ENCODE peak calls at places on chromosome 20, in four cellular contexts. One of them, this sample, is unnamed.
A peak's percentile ranks its signal among the peaks of the same experiment; 100 is the strongest.

GRCh38 chr20:11443382-11444119 is 474.1 kb upstream of the BTBD3 start:
- DNase-seq in putamen: no peak
- DNase-seq in SW 1271: no peak
- DNase-seq in WERI-Rb-1: no peak
- DNase-seq in this sample: no peak

GRCh38 chr20:50368813-50369224 is 141.4 kb upstream of the PTPN1 start:
- DNase-seq in WERI-Rb-1: no peak
- DNase-seq in putamen: no peak
- DNase-seq in SW 1271: no peak
- DNase-seq in this sample: no peak

GRCh38 chr20:20956586-20956985 is 149.6 kb downstream of the LINC00237 start:
- DNase-seq in WERI-Rb-1: no peak
- DNase-seq in SW 1271: no peak
- DNase-seq in putamen: peak; percentile 71
- DNase-seq in this sample: no peak

GRCh38 chr20:64035066-64035932 is 683 bp upstream of the C20orf204 start:
- DNase-seq in SW 1271: no peak
- DNase-seq in putamen: no peak
- DNase-seq in WERI-Rb-1: no peak
- DNase-seq in this sample: no peak

GRCh38 chr20:34689486-34689885 is 12.6 kb upstream of the PIGU start:
- DNase-seq in SW 1271: no peak
- DNase-seq in putamen: no peak
- DNase-seq in WERI-Rb-1: no peak
- DNase-seq in this sample: no peak

GRCh38 chr20:2708073-2708415 is 15.5 kb downstream of the EBF4 start:
- DNase-seq in WERI-Rb-1: peak; percentile 82
- DNase-seq in SW 1271: no peak
- DNase-seq in putamen: no peak
- DNase-seq in this sample: no peak

GRCh38 chr20:348972-349841 is 2.3 kb downstream of the NRSN2 start:
- DNase-seq in SW 1271: no peak
- DNase-seq in WERI-Rb-1: no peak
- DNase-seq in putamen: no peak
- DNase-seq in this sample: no peak

GRCh38 chr20:38498909-38499308 is 26.3 kb downstream of the RALGAPB start:
- DNase-seq in putamen: no peak
- DNase-seq in WERI-Rb-1: no peak
- DNase-seq in SW 1271: no peak
- DNase-seq in this sample: no peak

GRCh38 chr20:3781153-3781910 is at the start of gene SPEF1:
- DNase-seq in putamen: peak; percentile 92
- DNase-seq in WERI-Rb-1: peak; percentile 90
- DNase-seq in SW 1271: peak; percentile 98
- DNase-seq in this sample: peak; percentile 90

GRCh38 chr20:19802492-19803158 is 44.6 kb downstream of the RIN2 start:
- DNase-seq in SW 1271: peak; percentile 42
- DNase-seq in WERI-Rb-1: peak; percentile 45
- DNase-seq in putamen: no peak
- DNase-seq in this sample: peak; percentile 18

GRCh38 chr20:33812673-33813462 is 1.7 kb downstream of the CHMP4B start:
- DNase-seq in SW 1271: peak; percentile 55
- DNase-seq in putamen: no peak
- DNase-seq in WERI-Rb-1: no peak
- DNase-seq in this sample: peak; percentile 21

GRCh38 chr20:59623133-59623532 is 18.8 kb downstream of the PHACTR3 start:
- DNase-seq in SW 1271: no peak
- DNase-seq in putamen: no peak
- DNase-seq in WERI-Rb-1: no peak
- DNase-seq in this sample: no peak

GRCh38 chr20:19688031-19688806 is 69.8 kb upstream of the RIN2 start:
- DNase-seq in SW 1271: peak; percentile 78
- DNase-seq in WERI-Rb-1: peak; percentile 68
- DNase-seq in putamen: peak; percentile 68
- DNase-seq in this sample: peak; percentile 81

GRCh38 chr20:50513169-50514034 is 3.2 kb downstream of the PTPN1 start:
- DNase-seq in SW 1271: peak; percentile 72
- DNase-seq in putamen: peak; percentile 23
- DNase-seq in WERI-Rb-1: no peak
- DNase-seq in this sample: peak; percentile 73

GRCh38 chr20:46494077-46494476 is 19.3 kb downstream of the ZNF334 start:
- DNase-seq in WERI-Rb-1: no peak
- DNase-seq in SW 1271: no peak
- DNase-seq in putamen: no peak
- DNase-seq in this sample: no peak

GRCh38 chr20:34302312-34302722 is 838 bp downstream of the AHCY start:
- DNase-seq in WERI-Rb-1: no peak
- DNase-seq in putamen: no peak
- DNase-seq in SW 1271: peak; percentile 80
- DNase-seq in this sample: peak; percentile 35

GRCh38 chr20:13286600-13286999 is 65.5 kb downstream of the ISM1 start:
- DNase-seq in SW 1271: no peak
- DNase-seq in putamen: no peak
- DNase-seq in WERI-Rb-1: no peak
- DNase-seq in this sample: no peak

GRCh38 chr20:37994512-37994911 is 38.7 kb downstream of the TTI1 start:
- DNase-seq in SW 1271: no peak
- DNase-seq in WERI-Rb-1: no peak
- DNase-seq in putamen: no peak
- DNase-seq in this sample: peak; percentile 82

GRCh38 chr20:33673411-33674293 is 576 bp downstream of the NECAB3 start:
- DNase-seq in putamen: no peak
- DNase-seq in SW 1271: peak; percentile 81
- DNase-seq in WERI-Rb-1: no peak
- DNase-seq in this sample: no peak

GRCh38 chr20:46351357-46352058 is 43.2 kb upstream of the CDH22 start:
- DNase-seq in putamen: no peak
- DNase-seq in WERI-Rb-1: peak; percentile 46
- DNase-seq in SW 1271: no peak
- DNase-seq in this sample: no peak

GRCh38 chr20:3461191-3461874 is 9.5 kb upstream of the ATRN start:
- DNase-seq in SW 1271: no peak
- DNase-seq in putamen: no peak
- DNase-seq in WERI-Rb-1: no peak
- DNase-seq in this sample: peak; percentile 25

GRCh38 chr20:4412216-4412615 is 309.5 kb upstream of the PRND start:
- DNase-seq in putamen: no peak
- DNase-seq in WERI-Rb-1: no peak
- DNase-seq in SW 1271: no peak
- DNase-seq in this sample: no peak